ENCODE peak calls at places on chromosomes 12 and 14, in four cellular contexts. One of them, this sample, is unnamed.

GRCh38 chr14:105891221-105891602 is 364.8 kb downstream of the TMEM121 start:
- DNase-seq in IMR-90: no peak
- DNase-seq in A549: no peak
- DNase-seq in HepG2: no peak
- DNase-seq in this sample: no peak

GRCh38 chr14:77203611-77204456 is 22.2 kb downstream of the TMEM63C start:
- DNase-seq in A549: no peak
- DNase-seq in HepG2: no peak
- DNase-seq in IMR-90: no peak
- DNase-seq in this sample: no peak

GRCh38 chr12:92608418-92609091 is 94.2 kb upstream of the PLEKHG7 start:
- DNase-seq in A549: peak
- DNase-seq in HepG2: peak
- DNase-seq in IMR-90: peak
- DNase-seq in this sample: no peak

GRCh38 chr12:89529738-89530137 is 3.9 kb upstream of the POC1B start:
- DNase-seq in A549: peak
- DNase-seq in HepG2: peak
- DNase-seq in IMR-90: peak
- DNase-seq in this sample: no peak

GRCh38 chr12:68374315-68374982 is 42.3 kb upstream of the MDM1 start:
- DNase-seq in HepG2: no peak
- DNase-seq in A549: no peak
- DNase-seq in IMR-90: no peak
- DNase-seq in this sample: no peak

GRCh38 chr12:128783129-128783574 is 40.6 kb downstream of the SLC15A4 start:
- DNase-seq in A549: no peak
- DNase-seq in IMR-90: peak
- DNase-seq in HepG2: no peak
- DNase-seq in this sample: no peak

GRCh38 chr12:89333564-89334252 is 18.6 kb downstream of the DUSP6 start:
- DNase-seq in HepG2: no peak
- DNase-seq in IMR-90: no peak
- DNase-seq in A549: no peak
- DNase-seq in this sample: peak

GRCh38 chr14:95290769-95291440 is 28.8 kb downstream of the CLMN start:
- DNase-seq in HepG2: no peak
- DNase-seq in IMR-90: no peak
- DNase-seq in A549: no peak
- DNase-seq in this sample: peak

GRCh38 chr14:61145903-61146411 is 135.2 kb downstream of the TMEM30B start:
- DNase-seq in HepG2: no peak
- DNase-seq in IMR-90: peak
- DNase-seq in A549: no peak
- DNase-seq in this sample: no peak

GRCh38 chr14:32681598-32681997 is 257.1 kb upstream of the NPAS3 start:
- DNase-seq in IMR-90: no peak
- DNase-seq in A549: no peak
- DNase-seq in HepG2: no peak
- DNase-seq in this sample: no peak

GRCh38 chr12:79988368-79988767 is 53.5 kb upstream of the PPP1R12A start:
- DNase-seq in IMR-90: peak
- DNase-seq in HepG2: no peak
- DNase-seq in A549: no peak
- DNase-seq in this sample: no peak

GRCh38 chr14:72700338-72701231 is 193.3 kb downstream of the DPF3 start:
- DNase-seq in HepG2: no peak
- DNase-seq in IMR-90: peak
- DNase-seq in A549: no peak
- DNase-seq in this sample: no peak

GRCh38 chr14:29311983-29312382 is 545.4 kb downstream of the FOXG1 start:
- DNase-seq in IMR-90: peak
- DNase-seq in HepG2: no peak
- DNase-seq in A549: no peak
- DNase-seq in this sample: no peak

GRCh38 chr14:23364164-23364571 is 804 bp downstream of the EFS start:
- DNase-seq in HepG2: no peak
- DNase-seq in A549: no peak
- DNase-seq in IMR-90: no peak
- DNase-seq in this sample: no peak

GRCh38 chr12:125773033-125773432 is 707.8 kb downstream of the AACS start:
- DNase-seq in A549: peak
- DNase-seq in IMR-90: no peak
- DNase-seq in HepG2: peak
- DNase-seq in this sample: peak

GRCh38 chr12:116318738-116319050 is 41.2 kb upstream of the MED13L start:
- DNase-seq in HepG2: no peak
- DNase-seq in A549: no peak
- DNase-seq in IMR-90: no peak
- DNase-seq in this sample: peak

GRCh38 chr14:97379091-97379531 is 581.9 kb downstream of the VRK1 start:
- DNase-seq in IMR-90: no peak
- DNase-seq in HepG2: no peak
- DNase-seq in A549: no peak
- DNase-seq in this sample: no peak

GRCh38 chr14:59254146-59254910 is 65.9 kb downstream of the DAAM1 start:
- DNase-seq in A549: no peak
- DNase-seq in IMR-90: peak
- DNase-seq in HepG2: no peak
- DNase-seq in this sample: peak

GRCh38 chr12:89825591-89826449 is 117.2 kb upstream of the ATP2B1 start:
- DNase-seq in A549: peak
- DNase-seq in HepG2: no peak
- DNase-seq in IMR-90: peak
- DNase-seq in this sample: no peak

GRCh38 chr12:64678835-64679234 is 68.5 kb downstream of the RASSF3 start:
- DNase-seq in A549: no peak
- DNase-seq in IMR-90: no peak
- DNase-seq in HepG2: no peak
- DNase-seq in this sample: no peak

GRCh38 chr14:22276913-22277816 is 311.9 kb downstream of the DAD1 start:
- DNase-seq in A549: no peak
- DNase-seq in IMR-90: peak
- DNase-seq in HepG2: peak
- DNase-seq in this sample: no peak

GRCh38 chr14:24395609-24396580 is 2.9 kb upstream of the NYNRIN start:
- DNase-seq in IMR-90: no peak
- DNase-seq in A549: no peak
- DNase-seq in HepG2: no peak
- DNase-seq in this sample: no peak

GRCh38 chr12:81170072-81170471 is 92.2 kb downstream of the ACSS3 start:
- DNase-seq in A549: no peak
- DNase-seq in HepG2: no peak
- DNase-seq in IMR-90: peak
- DNase-seq in this sample: no peak

GRCh38 chr14:36317650-36318049 is 2.8 kb downstream of the MBIP start:
- DNase-seq in IMR-90: peak
- DNase-seq in A549: peak
- DNase-seq in HepG2: no peak
- DNase-seq in this sample: no peak

GRCh38 chr14:39218171-39218769 is 15.4 kb upstream of the MIA2 start:
- DNase-seq in A549: peak
- DNase-seq in HepG2: peak
- DNase-seq in IMR-90: peak
- DNase-seq in this sample: no peak

GRCh38 chr12:115261691-115262398 is 577.9 kb upstream of the TBX3 start:
- DNase-seq in HepG2: peak
- DNase-seq in IMR-90: peak
- DNase-seq in A549: no peak
- DNase-seq in this sample: no peak

GRCh38 chr14:104866451-104867370 is 1.6 kb downstream of the CEP170B start:
- DNase-seq in A549: no peak
- DNase-seq in HepG2: no peak
- DNase-seq in IMR-90: no peak
- DNase-seq in this sample: no peak

GRCh38 chr12:54444202-54444601 is 25.1 kb upstream of the ITGA5 start:
- DNase-seq in HepG2: no peak
- DNase-seq in A549: no peak
- DNase-seq in IMR-90: no peak
- DNase-seq in this sample: no peak

GRCh38 chr12:96425321-96425720 is 25.1 kb upstream of the CDK17 start:
- DNase-seq in A549: no peak
- DNase-seq in IMR-90: peak
- DNase-seq in HepG2: no peak
- DNase-seq in this sample: no peak

GRCh38 chr14:90671382-90671781 is 144.8 kb downstream of the TTC7B start:
- DNase-seq in HepG2: no peak
- DNase-seq in A549: no peak
- DNase-seq in IMR-90: no peak
- DNase-seq in this sample: no peak

GRCh38 chr14:104610749-104611310 is 6.3 kb upstream of the TMEM179 start:
- DNase-seq in HepG2: no peak
- DNase-seq in IMR-90: no peak
- DNase-seq in A549: no peak
- DNase-seq in this sample: no peak

GRCh38 chr14:61345144-61345482 is 23.7 kb downstream of the PRKCH start:
- DNase-seq in IMR-90: no peak
- DNase-seq in HepG2: no peak
- DNase-seq in A549: no peak
- DNase-seq in this sample: no peak

GRCh38 chr14:104184506-104184905 is 46.1 kb downstream of the KIF26A start:
- DNase-seq in A549: no peak
- DNase-seq in IMR-90: no peak
- DNase-seq in HepG2: no peak
- DNase-seq in this sample: no peak

GRCh38 chr12:103880299-103881142 is 39.5 kb upstream of the NT5DC3 start:
- DNase-seq in IMR-90: no peak
- DNase-seq in HepG2: no peak
- DNase-seq in A549: no peak
- DNase-seq in this sample: no peak

GRCh38 chr12:52689239-52689638 is 9.0 kb upstream of the KRT1 start:
- DNase-seq in A549: no peak
- DNase-seq in HepG2: no peak
- DNase-seq in IMR-90: no peak
- DNase-seq in this sample: no peak

GRCh38 chr12:113333877-113334785 is 778 bp downstream of the SLC8B1 start:
- DNase-seq in IMR-90: no peak
- DNase-seq in A549: no peak
- DNase-seq in HepG2: no peak
- DNase-seq in this sample: peak

GRCh38 chr14:79082883-79083282 is 912.7 kb downstream of the NRXN3 start:
- DNase-seq in A549: no peak
- DNase-seq in HepG2: no peak
- DNase-seq in IMR-90: no peak
- DNase-seq in this sample: no peak

GRCh38 chr12:19576421-19576925 is 137.2 kb downstream of the AEBP2 start:
- DNase-seq in A549: no peak
- DNase-seq in IMR-90: peak
- DNase-seq in HepG2: no peak
- DNase-seq in this sample: no peak

GRCh38 chr12:131618303-131618658 is 92.6 kb upstream of the SFSWAP start:
- DNase-seq in HepG2: no peak
- DNase-seq in IMR-90: no peak
- DNase-seq in A549: no peak
- DNase-seq in this sample: no peak

DNA sequence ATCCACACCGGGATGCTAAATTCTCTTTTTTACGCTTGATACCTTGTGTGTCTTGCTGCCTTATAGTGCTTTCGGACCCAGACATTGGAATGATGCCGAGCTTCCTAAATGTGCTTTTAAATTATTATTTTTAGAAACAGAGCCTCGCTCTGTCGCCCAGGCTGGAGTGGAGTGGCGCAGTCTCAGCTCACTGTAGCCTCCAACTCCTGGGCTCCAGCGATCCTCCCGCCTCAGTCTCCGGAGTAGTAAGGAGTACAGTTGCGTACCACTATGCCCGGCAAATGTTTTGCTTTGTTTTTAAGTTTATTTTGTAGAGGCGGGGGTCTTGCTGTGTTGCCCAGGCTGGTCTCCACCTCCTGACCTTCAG is 489 bp upstream of the EML5 start:
- DNase-seq in IMR-90: no peak
- DNase-seq in A549: no peak
- DNase-seq in HepG2: no peak
- DNase-seq in this sample: no peak
- H3K27ac ChIP-seq in IMR-90: peak
- H3K27ac ChIP-seq in A549: peak
- H3K27ac ChIP-seq in HepG2: no peak
- H3K27ac ChIP-seq in this sample: peak

GRCh38 chr12:27969901-27970390 is 2.6 kb downstream of the PTHLH start:
- DNase-seq in HepG2: peak
- DNase-seq in IMR-90: peak
- DNase-seq in A549: peak
- DNase-seq in this sample: peak
- TF ChIP-seq CTCF in HepG2: peak
- TF ChIP-seq CTCF in IMR-90: peak
- TF ChIP-seq CTCF in A549: peak
- TF ChIP-seq CTCF in this sample: no peak

GRCh38 chr12:6430124-6430989 is 14.4 kb upstream of the CD27 start:
- DNase-seq in HepG2: peak
- DNase-seq in A549: peak
- DNase-seq in IMR-90: peak
- DNase-seq in this sample: peak
- TF ChIP-seq POLR2A in HepG2: no peak
- TF ChIP-seq POLR2A in A549: peak
- TF ChIP-seq POLR2A in IMR-90: peak
- TF ChIP-seq POLR2A in this sample: no peak

GRCh38 chr14:69499436-69499835 is 14.9 kb downstream of the PLEKHD1 start:
- DNase-seq in A549: no peak
- DNase-seq in IMR-90: no peak
- DNase-seq in HepG2: no peak
- DNase-seq in this sample: no peak
- H3K27ac ChIP-seq in A549: no peak
- H3K27ac ChIP-seq in IMR-90: no peak
- H3K27ac ChIP-seq in HepG2: no peak
- H3K27ac ChIP-seq in this sample: no peak

DNA sequence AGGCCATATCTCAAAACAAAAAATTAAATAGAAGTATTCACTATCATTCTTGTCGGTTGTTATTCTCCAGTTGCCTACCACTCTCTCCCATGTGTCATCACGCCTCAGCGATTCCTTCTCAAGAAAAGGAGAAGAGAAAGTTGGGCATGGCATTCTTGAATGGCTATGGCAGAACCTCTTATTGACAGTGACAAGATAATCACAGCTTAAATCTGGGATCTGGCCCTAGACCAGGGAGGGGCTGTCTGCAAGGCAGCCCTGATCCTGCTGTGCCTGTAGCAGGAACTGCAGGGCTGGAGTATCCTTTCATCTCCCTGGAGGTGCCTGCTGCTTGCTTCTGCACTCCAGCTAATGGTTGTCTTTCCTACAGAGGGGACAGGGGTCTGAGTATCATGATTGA is 12.8 kb upstream of the MLEC start:
- DNase-seq in HepG2: no peak
- DNase-seq in IMR-90: no peak
- DNase-seq in A549: no peak
- DNase-seq in this sample: no peak
- TF ChIP-seq CTCF in HepG2: no peak
- TF ChIP-seq CTCF in IMR-90: no peak
- TF ChIP-seq CTCF in A549: no peak
- TF ChIP-seq CTCF in this sample: no peak